ENCODE peak calls at places on chromosomes 16 and 17, in nine cellular contexts. One of them, this sample, is unnamed.

GRCh38 chr17:31371511-31372097 is 19.9 kb upstream of the RAB11FIP4 start:
- DNase-seq in iris pigment epithelial cell: peak; percentile 88
- DNase-seq in neural crest cell: no peak
- DNase-seq in AG09309: no peak
- DNase-seq in GM19239: no peak
- DNase-seq in GM03348: peak; percentile 31
- DNase-seq in gastrocnemius medialis: no peak
- DNase-seq in prostate gland: no peak
- DNase-seq in heart left ventricle: no peak
- DNase-seq in this sample: no peak

GRCh38 chr16:16030449-16030848 is 81.0 kb downstream of the ABCC1 start:
- DNase-seq in iris pigment epithelial cell: no peak
- DNase-seq in neural crest cell: no peak
- DNase-seq in AG09309: no peak
- DNase-seq in GM19239: no peak
- DNase-seq in GM03348: no peak
- DNase-seq in gastrocnemius medialis: no peak
- DNase-seq in prostate gland: peak; percentile 41
- DNase-seq in heart left ventricle: no peak
- DNase-seq in this sample: no peak

GRCh38 chr17:61157246-61157887 is 242.3 kb upstream of the TBX2 start:
- DNase-seq in iris pigment epithelial cell: peak; percentile 79
- DNase-seq in neural crest cell: no peak
- DNase-seq in AG09309: peak; percentile 37
- DNase-seq in GM19239: no peak
- DNase-seq in GM03348: peak; percentile 58
- DNase-seq in gastrocnemius medialis: no peak
- DNase-seq in prostate gland: no peak
- DNase-seq in heart left ventricle: peak; percentile 27
- DNase-seq in this sample: no peak

GRCh38 chr16:50372611-50373344 is 4.0 kb upstream of the BRD7 start:
- DNase-seq in iris pigment epithelial cell: no peak
- DNase-seq in neural crest cell: no peak
- DNase-seq in AG09309: peak; percentile 4
- DNase-seq in GM19239: no peak
- DNase-seq in GM03348: peak; percentile 36
- DNase-seq in gastrocnemius medialis: no peak
- DNase-seq in prostate gland: no peak
- DNase-seq in heart left ventricle: peak; percentile 86
- DNase-seq in this sample: no peak

GRCh38 chr17:69606142-69606800 is 191.8 kb downstream of the MAP2K6 start:
- DNase-seq in iris pigment epithelial cell: no peak
- DNase-seq in neural crest cell: no peak
- DNase-seq in AG09309: no peak
- DNase-seq in GM19239: no peak
- DNase-seq in GM03348: no peak
- DNase-seq in gastrocnemius medialis: no peak
- DNase-seq in prostate gland: no peak
- DNase-seq in heart left ventricle: no peak
- DNase-seq in this sample: no peak

GRCh38 chr17:58301504-58302150 is 20.9 kb upstream of the MPO start:
- DNase-seq in iris pigment epithelial cell: no peak
- DNase-seq in neural crest cell: no peak
- DNase-seq in AG09309: no peak
- DNase-seq in GM19239: no peak
- DNase-seq in GM03348: no peak
- DNase-seq in gastrocnemius medialis: no peak
- DNase-seq in prostate gland: no peak
- DNase-seq in heart left ventricle: no peak
- DNase-seq in this sample: no peak

GRCh38 chr16:35146031-35146710 is 1686.8 kb downstream of the TP53TG3F start:
- DNase-seq in iris pigment epithelial cell: no peak
- DNase-seq in neural crest cell: no peak
- DNase-seq in AG09309: no peak
- DNase-seq in GM19239: no peak
- DNase-seq in GM03348: no peak
- DNase-seq in gastrocnemius medialis: no peak
- DNase-seq in prostate gland: no peak
- DNase-seq in heart left ventricle: no peak
- DNase-seq in this sample: no peak

GRCh38 chr16:31063843-31064611 is 10.0 kb downstream of the ZNF668 start:
- DNase-seq in iris pigment epithelial cell: no peak
- DNase-seq in neural crest cell: no peak
- DNase-seq in AG09309: no peak
- DNase-seq in GM19239: no peak
- DNase-seq in GM03348: no peak
- DNase-seq in gastrocnemius medialis: no peak
- DNase-seq in prostate gland: no peak
- DNase-seq in heart left ventricle: no peak
- DNase-seq in this sample: no peak

GRCh38 chr16:67277999-67278772 is 1.1 kb upstream of the PLEKHG4 start:
- DNase-seq in iris pigment epithelial cell: peak; percentile 52
- DNase-seq in neural crest cell: no peak
- DNase-seq in AG09309: peak; percentile 49
- DNase-seq in GM19239: no peak
- DNase-seq in GM03348: peak; percentile 75
- DNase-seq in gastrocnemius medialis: no peak
- DNase-seq in prostate gland: no peak
- DNase-seq in heart left ventricle: peak; percentile 15
- DNase-seq in this sample: no peak

GRCh38 chr17:75019146-75019545 is 6.7 kb downstream of the MRPL58 start:
- DNase-seq in iris pigment epithelial cell: no peak
- DNase-seq in neural crest cell: no peak
- DNase-seq in AG09309: no peak
- DNase-seq in GM19239: no peak
- DNase-seq in GM03348: no peak
- DNase-seq in gastrocnemius medialis: no peak
- DNase-seq in prostate gland: no peak
- DNase-seq in heart left ventricle: no peak
- DNase-seq in this sample: no peak

GRCh38 chr16:71467810-71468209 is 5.8 kb upstream of the ZNF23 start:
- DNase-seq in iris pigment epithelial cell: peak; percentile 22
- DNase-seq in neural crest cell: peak; percentile 36
- DNase-seq in AG09309: no peak
- DNase-seq in GM19239: no peak
- DNase-seq in GM03348: peak; percentile 81
- DNase-seq in gastrocnemius medialis: no peak
- DNase-seq in prostate gland: no peak
- DNase-seq in heart left ventricle: no peak
- DNase-seq in this sample: peak; percentile 42

GRCh38 chr17:35801583-35802224 is 6.3 kb upstream of the MMP28 start:
- DNase-seq in iris pigment epithelial cell: peak; percentile 59
- DNase-seq in neural crest cell: no peak
- DNase-seq in AG09309: peak; percentile 68
- DNase-seq in GM19239: no peak
- DNase-seq in GM03348: peak; percentile 38
- DNase-seq in gastrocnemius medialis: peak; percentile 17
- DNase-seq in prostate gland: peak; percentile 82
- DNase-seq in heart left ventricle: peak; percentile 88
- DNase-seq in this sample: no peak

GRCh38 chr16:86806838-86807351 is 228.5 kb downstream of the FOXL1 start:
- DNase-seq in iris pigment epithelial cell: peak; percentile 11
- DNase-seq in neural crest cell: no peak
- DNase-seq in AG09309: no peak
- DNase-seq in GM19239: no peak
- DNase-seq in GM03348: no peak
- DNase-seq in gastrocnemius medialis: no peak
- DNase-seq in prostate gland: no peak
- DNase-seq in heart left ventricle: no peak
- DNase-seq in this sample: no peak

GRCh38 chr17:32488177-32488542 is 1.4 kb downstream of the CDK5R1 start:
- DNase-seq in iris pigment epithelial cell: no peak
- DNase-seq in neural crest cell: no peak
- DNase-seq in AG09309: no peak
- DNase-seq in GM19239: no peak
- DNase-seq in GM03348: no peak
- DNase-seq in gastrocnemius medialis: no peak
- DNase-seq in prostate gland: no peak
- DNase-seq in heart left ventricle: no peak
- DNase-seq in this sample: no peak

GRCh38 chr16:53948734-53949430 is 244.9 kb downstream of the FTO start:
- DNase-seq in iris pigment epithelial cell: no peak
- DNase-seq in neural crest cell: no peak
- DNase-seq in AG09309: no peak
- DNase-seq in GM19239: no peak
- DNase-seq in GM03348: no peak
- DNase-seq in gastrocnemius medialis: no peak
- DNase-seq in prostate gland: no peak
- DNase-seq in heart left ventricle: no peak
- DNase-seq in this sample: no peak

GRCh38 chr17:8534498-8535188 is 95.9 kb downstream of the MYH10 start:
- DNase-seq in iris pigment epithelial cell: no peak
- DNase-seq in neural crest cell: no peak
- DNase-seq in AG09309: no peak
- DNase-seq in GM19239: no peak
- DNase-seq in GM03348: no peak
- DNase-seq in gastrocnemius medialis: no peak
- DNase-seq in prostate gland: no peak
- DNase-seq in heart left ventricle: no peak
- DNase-seq in this sample: no peak

GRCh38 chr17:67043283-67043682 is 1.1 kb upstream of the CACNG1 start:
- DNase-seq in iris pigment epithelial cell: no peak
- DNase-seq in neural crest cell: no peak
- DNase-seq in AG09309: no peak
- DNase-seq in GM19239: no peak
- DNase-seq in GM03348: no peak
- DNase-seq in gastrocnemius medialis: peak; percentile 78
- DNase-seq in prostate gland: no peak
- DNase-seq in heart left ventricle: no peak
- DNase-seq in this sample: no peak

GRCh38 chr17:60630352-60630751 is 30.4 kb downstream of the PPM1D start:
- DNase-seq in iris pigment epithelial cell: peak; percentile 67
- DNase-seq in neural crest cell: no peak
- DNase-seq in AG09309: no peak
- DNase-seq in GM19239: no peak
- DNase-seq in GM03348: peak; percentile 13
- DNase-seq in gastrocnemius medialis: peak; percentile 7
- DNase-seq in prostate gland: peak; percentile 17
- DNase-seq in heart left ventricle: peak; percentile 51
- DNase-seq in this sample: no peak

GRCh38 chr16:26391833-26392232 is 674.9 kb upstream of the C16orf82 start:
- DNase-seq in iris pigment epithelial cell: no peak
- DNase-seq in neural crest cell: no peak
- DNase-seq in AG09309: no peak
- DNase-seq in GM19239: no peak
- DNase-seq in GM03348: no peak
- DNase-seq in gastrocnemius medialis: no peak
- DNase-seq in prostate gland: no peak
- DNase-seq in heart left ventricle: no peak
- DNase-seq in this sample: no peak

GRCh38 chr17:45852535-45853297 is 8.0 kb downstream of the SPPL2C start:
- DNase-seq in iris pigment epithelial cell: peak; percentile 47
- DNase-seq in neural crest cell: peak; percentile 74
- DNase-seq in AG09309: peak; percentile 11
- DNase-seq in GM19239: peak; percentile 55
- DNase-seq in GM03348: peak; percentile 82
- DNase-seq in gastrocnemius medialis: no peak
- DNase-seq in prostate gland: peak; percentile 50
- DNase-seq in heart left ventricle: peak; percentile 48
- DNase-seq in this sample: peak; percentile 68

GRCh38 chr17:57045868-57046671 is 39.0 kb upstream of the AKAP1 start:
- DNase-seq in iris pigment epithelial cell: no peak
- DNase-seq in neural crest cell: no peak
- DNase-seq in AG09309: no peak
- DNase-seq in GM19239: peak; percentile 40
- DNase-seq in GM03348: peak; percentile 31
- DNase-seq in gastrocnemius medialis: no peak
- DNase-seq in prostate gland: no peak
- DNase-seq in heart left ventricle: peak; percentile 44
- DNase-seq in this sample: peak; percentile 67

GRCh38 chr17:77061711-77062110 is 79.1 kb upstream of the SEC14L1 start:
- DNase-seq in iris pigment epithelial cell: no peak
- DNase-seq in neural crest cell: no peak
- DNase-seq in AG09309: no peak
- DNase-seq in GM19239: no peak
- DNase-seq in GM03348: no peak
- DNase-seq in gastrocnemius medialis: no peak
- DNase-seq in prostate gland: no peak
- DNase-seq in heart left ventricle: no peak
- DNase-seq in this sample: no peak

GRCh38 chr17:79012563-79013134 is 3.1 kb upstream of the CANT1 start:
- DNase-seq in iris pigment epithelial cell: no peak
- DNase-seq in neural crest cell: no peak
- DNase-seq in AG09309: no peak
- DNase-seq in GM19239: no peak
- DNase-seq in GM03348: no peak
- DNase-seq in gastrocnemius medialis: no peak
- DNase-seq in prostate gland: no peak
- DNase-seq in heart left ventricle: no peak
- DNase-seq in this sample: no peak